ENCODE peak calls at places on chromosomes 11 and 22, in four cellular contexts. One of them, this sample, is unnamed.

GRCh38 chr11:86240164-86240563 is 4.4 kb upstream of the EED start:
- DNase-seq in body of pancreas: no peak
- DNase-seq in H1: no peak
- DNase-seq in foreskin fibroblast: no peak
- DNase-seq in this sample: no peak

GRCh38 chr22:17707526-17707925 is 66.7 kb downstream of the BID start:
- DNase-seq in body of pancreas: no peak
- DNase-seq in H1: no peak
- DNase-seq in foreskin fibroblast: no peak
- DNase-seq in this sample: no peak

GRCh38 chr11:128207861-128208321 is 379.5 kb downstream of the ETS1 start:
- DNase-seq in body of pancreas: no peak
- DNase-seq in H1: no peak
- DNase-seq in foreskin fibroblast: peak; percentile 95
- DNase-seq in this sample: no peak

GRCh38 chr11:128054323-128054910 is 532.9 kb downstream of the ETS1 start:
- DNase-seq in body of pancreas: no peak
- DNase-seq in H1: no peak
- DNase-seq in foreskin fibroblast: peak; percentile 81
- DNase-seq in this sample: no peak

GRCh38 chr11:57711414-57712255 is at the start of gene MED19:
- DNase-seq in body of pancreas: peak; percentile 90
- DNase-seq in H1: peak; percentile 84
- DNase-seq in foreskin fibroblast: peak; percentile 80
- DNase-seq in this sample: peak; percentile 71

GRCh38 chr22:42433754-42434153 is 1.6 kb upstream of the NFAM1 start:
- DNase-seq in body of pancreas: no peak
- DNase-seq in H1: no peak
- DNase-seq in foreskin fibroblast: no peak
- DNase-seq in this sample: peak; percentile 72

GRCh38 chr11:69403556-69404215 is 77.8 kb upstream of the LINC01488 start:
- DNase-seq in body of pancreas: no peak
- DNase-seq in H1: no peak
- DNase-seq in foreskin fibroblast: peak; percentile 71
- DNase-seq in this sample: no peak

GRCh38 chr22:19055801-19056200 is 66.4 kb downstream of the DGCR2 start:
- DNase-seq in body of pancreas: peak; percentile 9
- DNase-seq in H1: no peak
- DNase-seq in foreskin fibroblast: no peak
- DNase-seq in this sample: no peak

GRCh38 chr11:35066029-35066428 is 72.9 kb upstream of the CD44 start:
- DNase-seq in body of pancreas: no peak
- DNase-seq in H1: no peak
- DNase-seq in foreskin fibroblast: no peak
- DNase-seq in this sample: no peak

GRCh38 chr22:35608088-35608487 is 9.0 kb downstream of the MB start:
- DNase-seq in body of pancreas: no peak
- DNase-seq in H1: no peak
- DNase-seq in foreskin fibroblast: no peak
- DNase-seq in this sample: no peak

GRCh38 chr22:31284241-31284745 is 8.0 kb downstream of the PIK3IP1 start:
- DNase-seq in body of pancreas: no peak
- DNase-seq in H1: no peak
- DNase-seq in foreskin fibroblast: no peak
- DNase-seq in this sample: no peak

GRCh38 chr11:10314199-10315072 is 9.6 kb downstream of the ADM start:
- DNase-seq in body of pancreas: no peak
- DNase-seq in H1: no peak
- DNase-seq in foreskin fibroblast: peak; percentile 46
- DNase-seq in this sample: peak; percentile 59

GRCh38 chr11:70191495-70192140 is 11.5 kb upstream of the FADD start:
- DNase-seq in body of pancreas: peak; percentile 77
- DNase-seq in H1: peak; percentile 97
- DNase-seq in foreskin fibroblast: peak; percentile 72
- DNase-seq in this sample: no peak

GRCh38 chr11:129846508-129847335 is 31.1 kb downstream of the TMEM45B start:
- DNase-seq in body of pancreas: no peak
- DNase-seq in H1: no peak
- DNase-seq in foreskin fibroblast: peak; percentile 86
- DNase-seq in this sample: no peak

GRCh38 chr22:25628494-25628893 is 64.0 kb downstream of the GRK3 start:
- DNase-seq in body of pancreas: no peak
- DNase-seq in H1: no peak
- DNase-seq in foreskin fibroblast: no peak
- DNase-seq in this sample: no peak

GRCh38 chr11:15349413-15349812 is 234.7 kb downstream of the INSC start:
- DNase-seq in body of pancreas: no peak
- DNase-seq in H1: no peak
- DNase-seq in foreskin fibroblast: no peak
- DNase-seq in this sample: no peak

GRCh38 chr11:84719935-84720577 is 907.1 kb downstream of the DLG2 start:
- DNase-seq in body of pancreas: peak; percentile 15
- DNase-seq in H1: peak; percentile 74
- DNase-seq in foreskin fibroblast: no peak
- DNase-seq in this sample: no peak

GRCh38 chr11:62805044-62805892 is at the start of gene NXF1:
- DNase-seq in body of pancreas: peak; percentile 97
- DNase-seq in H1: peak; percentile 100
- DNase-seq in foreskin fibroblast: peak; percentile 98
- DNase-seq in this sample: peak; percentile 92

DNA sequence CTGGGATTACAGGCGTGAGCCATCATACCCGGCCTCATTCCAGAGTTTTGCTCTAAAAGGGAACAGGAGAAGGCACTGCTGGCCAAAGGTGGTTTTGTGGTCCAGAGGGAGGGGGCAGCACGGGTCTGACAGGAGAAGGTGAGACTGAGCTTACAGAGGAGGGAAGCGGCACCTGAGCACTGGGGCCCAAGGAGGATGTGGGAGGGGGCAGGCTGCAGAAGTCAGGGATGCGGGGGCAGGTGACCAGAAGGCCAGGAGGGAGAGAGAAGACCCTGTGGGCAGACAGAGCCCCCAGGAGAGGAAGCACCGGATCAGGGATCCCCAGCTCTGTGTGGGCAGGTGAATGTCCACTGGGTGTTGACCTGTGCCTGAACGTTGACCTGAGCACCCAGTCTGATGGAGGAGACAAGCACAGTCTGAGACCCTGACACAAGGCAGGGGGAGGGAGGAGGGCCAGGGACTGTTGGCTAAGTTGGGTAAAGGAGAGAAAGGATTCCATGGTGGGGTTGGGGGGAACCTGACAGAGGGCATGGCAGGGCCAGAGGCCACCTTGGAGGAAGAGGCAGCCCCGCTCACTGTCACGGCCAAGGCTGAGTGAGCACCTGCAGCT is 12.0 kb upstream of the PRR5 start:
- DNase-seq in body of pancreas: no peak
- DNase-seq in H1: no peak
- DNase-seq in foreskin fibroblast: no peak
- DNase-seq in this sample: no peak
- TF ChIP-seq CTCF in body of pancreas: no peak
- TF ChIP-seq CTCF in H1: no peak
- TF ChIP-seq CTCF in foreskin fibroblast: no peak
- TF ChIP-seq CTCF in this sample: no peak

GRCh38 chr11:121199516-121199915 is 93.1 kb upstream of the SC5D start:
- DNase-seq in body of pancreas: no peak
- DNase-seq in H1: no peak
- DNase-seq in foreskin fibroblast: no peak
- DNase-seq in this sample: no peak
- H3K4me3 ChIP-seq in body of pancreas: no peak overlapping the region
- H3K4me3 ChIP-seq in H1: peak overlapping the region; percentile 38
- H3K4me3 ChIP-seq in foreskin fibroblast: no peak overlapping the region
- H3K4me3 ChIP-seq in this sample: no peak overlapping the region

DNA sequence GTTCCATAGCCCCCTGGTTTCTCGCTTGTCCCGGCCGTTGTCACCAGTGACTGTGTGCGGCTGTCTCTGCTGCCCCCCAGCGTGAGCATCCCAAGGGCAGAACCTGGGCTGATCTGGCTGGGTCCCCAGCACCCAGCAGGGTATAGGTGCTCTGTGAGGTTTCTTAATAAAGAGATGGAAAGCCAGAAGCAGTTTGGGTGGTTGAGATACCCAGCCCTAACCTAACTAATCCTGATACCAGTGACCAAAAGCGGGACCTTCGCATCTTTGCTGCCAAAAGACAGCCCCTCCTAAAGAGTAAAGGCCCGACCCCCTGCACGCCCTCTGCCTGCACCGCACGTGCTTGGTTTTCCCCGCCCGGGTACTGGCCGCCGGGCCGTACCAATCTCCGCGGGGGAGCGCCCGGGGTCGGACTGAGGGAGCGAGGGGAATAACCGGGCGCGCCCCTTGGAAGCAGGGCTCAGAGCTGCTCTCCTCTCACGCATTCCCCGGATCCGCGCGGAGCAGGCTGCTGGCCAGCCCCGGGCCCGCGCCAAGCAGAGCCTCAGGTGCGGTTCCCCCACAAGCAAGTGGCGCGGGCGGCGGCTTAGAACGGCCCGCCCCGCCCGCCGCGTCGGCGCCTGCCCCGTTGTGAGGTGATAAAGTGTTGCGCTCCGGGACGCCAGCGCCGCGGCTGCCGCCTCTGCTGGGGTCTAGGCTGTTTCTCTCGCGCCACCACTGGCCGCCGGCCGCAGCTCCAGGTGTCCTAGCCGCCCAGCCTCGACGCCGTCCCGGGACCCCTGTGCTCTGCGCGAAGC is at the start of gene DGAT2:
- DNase-seq in body of pancreas: peak; percentile 73
- DNase-seq in H1: peak; percentile 85
- DNase-seq in foreskin fibroblast: peak; percentile 76
- DNase-seq in this sample: peak; percentile 90
- TF ChIP-seq CTCF in body of pancreas: no peak
- TF ChIP-seq CTCF in H1: peak; percentile 4
- TF ChIP-seq CTCF in foreskin fibroblast: no peak
- TF ChIP-seq CTCF in this sample: no peak

GRCh38 chr11:22688914-22689313 is 22.5 kb downstream of the GAS2 start:
- DNase-seq in body of pancreas: no peak
- DNase-seq in H1: no peak
- DNase-seq in foreskin fibroblast: no peak
- DNase-seq in this sample: no peak

GRCh38 chr11:22684082-22684481 is 17.7 kb downstream of the GAS2 start:
- DNase-seq in body of pancreas: no peak
- DNase-seq in H1: no peak
- DNase-seq in foreskin fibroblast: no peak
- DNase-seq in this sample: no peak

GRCh38 chr11:22680628-22681027 is 14.2 kb downstream of the GAS2 start:
- DNase-seq in body of pancreas: no peak
- DNase-seq in H1: no peak
- DNase-seq in foreskin fibroblast: no peak
- DNase-seq in this sample: no peak

GRCh38 chr11:22681281-22681812 is 14.9 kb downstream of the GAS2 start:
- DNase-seq in body of pancreas: no peak
- DNase-seq in H1: no peak
- DNase-seq in foreskin fibroblast: no peak
- DNase-seq in this sample: no peak

GRCh38 chr11:22685111-22685510 is 18.7 kb downstream of the GAS2 start:
- DNase-seq in body of pancreas: no peak
- DNase-seq in H1: no peak
- DNase-seq in foreskin fibroblast: no peak
- DNase-seq in this sample: no peak
- H3K4me3 ChIP-seq in body of pancreas: no peak overlapping the region
- H3K4me3 ChIP-seq in H1: no peak overlapping the region
- H3K4me3 ChIP-seq in foreskin fibroblast: no peak overlapping the region
- H3K4me3 ChIP-seq in this sample: no peak overlapping the region

GRCh38 chr11:74522776-74523175 is 29.3 kb upstream of the LIPT2 start:
- DNase-seq in body of pancreas: no peak
- DNase-seq in H1: no peak
- DNase-seq in foreskin fibroblast: no peak
- DNase-seq in this sample: no peak
- TF ChIP-seq CTCF in body of pancreas: no peak
- TF ChIP-seq CTCF in H1: no peak
- TF ChIP-seq CTCF in foreskin fibroblast: no peak
- TF ChIP-seq CTCF in this sample: no peak

This sample was measured in lower leg skin.